ENCODE peak calls at places on chromosomes 7 and 10, in six cellular contexts. P, V, Z, F, J and O are unnamed samples.

GRCh38 chr7:95690367-95690947 is 81.9 kb upstream of the DYNC1I1 start:
- DNase-seq in P (peak), V (peak), Z (peak), F (no peak), J (peak), O (peak)

GRCh38 chr7:89837515-89837914 is 316.8 kb upstream of the STEAP1 start:
- DNase-seq in P (no peak), V (peak), Z (no peak), F (no peak), J (peak), O (no peak)

GRCh38 chr10:555682-556350 is 133.7 kb downstream of the DIP2C start:
- DNase-seq in P (no peak), V (no peak), Z (no peak), F (no peak), J (no peak), O (no peak)

GRCh38 chr7:4904346-4904745 is 20.8 kb upstream of the RADIL start:
- DNase-seq in P (no peak), V (no peak), Z (no peak), F (no peak), J (no peak), O (no peak)

GRCh38 chr10:62727935-62728334 is 76.6 kb upstream of the ADO start:
- DNase-seq in P (no peak), V (no peak), Z (no peak), F (no peak), J (no peak), O (no peak)

GRCh38 chr7:159061674-159062212 is 82.9 kb downstream of the VIPR2 start:
- DNase-seq in P (no peak), V (peak), Z (peak), F (peak), J (no peak), O (no peak)

GRCh38 chr7:71334541-71334940 is 202.6 kb downstream of the GALNT17 start:
- DNase-seq in P (no peak), V (no peak), Z (no peak), F (no peak), J (no peak), O (no peak)

GRCh38 chr10:22805304-22805703 is 90.9 kb upstream of the PIP4K2A start:
- DNase-seq in P (peak), V (peak), Z (no peak), F (no peak), J (no peak), O (peak)

GRCh38 chr7:136194843-136195242 is 217.7 kb upstream of the MTPN start:
- DNase-seq in P (no peak), V (no peak), Z (no peak), F (no peak), J (no peak), O (no peak)

GRCh38 chr7:100568936-100569844 is 4.5 kb downstream of the SAP25 start:
- DNase-seq in P (no peak), V (peak), Z (peak), F (peak), J (peak), O (peak)

GRCh38 chr7:140390466-140391190 is 7.7 kb downstream of the SLC37A3 start:
- DNase-seq in P (peak), V (no peak), Z (no peak), F (peak), J (no peak), O (peak)

GRCh38 chr10:103616705-103617361 is 123.3 kb downstream of the NEURL1 start:
- DNase-seq in P (peak), V (no peak), Z (no peak), F (no peak), J (no peak), O (peak)

GRCh38 chr10:96560970-96561887 is 25.6 kb downstream of the TM9SF3 start:
- DNase-seq in P (peak), V (no peak), Z (no peak), F (no peak), J (no peak), O (no peak)

GRCh38 chr10:127881262-127881661 is 11.5 kb downstream of the CLRN3 start:
- DNase-seq in P (no peak), V (no peak), Z (no peak), F (peak), J (no peak), O (no peak)

GRCh38 chr7:67484244-67484751 is 487.7 kb downstream of the TYW1 start:
- DNase-seq in P (peak), V (peak), Z (peak), F (peak), J (peak), O (peak)

GRCh38 chr7:157547611-157548010 is 210.8 kb downstream of the DNAJB6 start:
- DNase-seq in P (no peak), V (no peak), Z (no peak), F (no peak), J (no peak), O (no peak)

GRCh38 chr7:158864833-158865232 is 8.5 kb downstream of the DYNC2I1 start:
- DNase-seq in P (no peak), V (no peak), Z (no peak), F (no peak), J (no peak), O (no peak)

GRCh38 chr10:66176772-66177171 is 749.1 kb upstream of the LRRTM3 start:
- DNase-seq in P (peak), V (no peak), Z (no peak), F (no peak), J (no peak), O (peak)

GRCh38 chr10:114709966-114710365 is 51.9 kb upstream of the ABLIM1 start:
- DNase-seq in P (peak), V (no peak), Z (no peak), F (no peak), J (no peak), O (no peak)

GRCh38 chr10:79143879-79144278 is 75.1 kb downstream of the ZMIZ1 start:
- DNase-seq in P (no peak), V (no peak), Z (no peak), F (no peak), J (no peak), O (no peak)

GRCh38 chr10:98269435-98269912 is 1.5 kb upstream of the LOXL4 start:
- DNase-seq in P (peak), V (peak), Z (peak), F (no peak), J (no peak), O (peak)

GRCh38 chr10:58588673-58589265 is 76.1 kb downstream of the BICC1 start:
- DNase-seq in P (no peak), V (peak), Z (peak), F (peak), J (no peak), O (no peak)

GRCh38 chr10:72364239-72364777 is 9.6 kb upstream of the DNAJB12 start:
- DNase-seq in P (peak), V (peak), Z (peak), F (peak), J (peak), O (peak)

GRCh38 chr10:72367301-72367970 is 12.7 kb upstream of the DNAJB12 start:
- DNase-seq in P (peak), V (peak), Z (no peak), F (no peak), J (no peak), O (peak)

GRCh38 chr10:72370201-72370722 is 15.5 kb upstream of the DNAJB12 start:
- DNase-seq in P (no peak), V (peak), Z (no peak), F (no peak), J (no peak), O (no peak)

DNA sequence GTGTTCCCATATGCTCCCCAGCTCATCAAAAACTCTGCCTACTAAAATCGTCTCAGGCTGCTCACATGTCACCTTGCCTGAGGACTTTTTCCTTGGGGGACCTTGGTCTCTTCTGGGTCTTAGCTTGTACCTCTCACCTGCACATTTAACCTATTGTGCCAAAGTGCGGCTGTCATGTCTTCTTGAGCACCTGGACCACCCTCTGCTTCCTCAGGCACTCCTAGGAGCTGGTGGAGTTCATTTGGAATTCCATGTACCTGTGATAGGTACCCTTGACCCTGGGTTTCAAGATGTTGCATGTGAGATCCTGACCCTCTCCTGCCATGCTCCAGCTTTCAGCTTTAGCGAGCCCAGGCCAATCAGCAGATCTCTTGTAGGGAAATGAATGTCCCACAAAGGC is 10.4 kb upstream of the DNAJB12 start:
- DNase-seq in P (no peak), V (no peak), Z (no peak), F (no peak), J (no peak), O (no peak)
- H4K8ac ChIP-seq in P (peak), V (no peak), Z (no peak), F (no peak), J (no peak), O (peak)

GRCh38 chr10:52451817-52452216 is 137.7 kb downstream of the DKK1 start:
- DNase-seq in P (peak), V (no peak), Z (peak), F (no peak), J (no peak), O (peak)
- H3K4me3 ChIP-seq in P (no peak), V (no peak), Z (no peak), F (no peak), J (no peak), O (no peak)

DNA sequence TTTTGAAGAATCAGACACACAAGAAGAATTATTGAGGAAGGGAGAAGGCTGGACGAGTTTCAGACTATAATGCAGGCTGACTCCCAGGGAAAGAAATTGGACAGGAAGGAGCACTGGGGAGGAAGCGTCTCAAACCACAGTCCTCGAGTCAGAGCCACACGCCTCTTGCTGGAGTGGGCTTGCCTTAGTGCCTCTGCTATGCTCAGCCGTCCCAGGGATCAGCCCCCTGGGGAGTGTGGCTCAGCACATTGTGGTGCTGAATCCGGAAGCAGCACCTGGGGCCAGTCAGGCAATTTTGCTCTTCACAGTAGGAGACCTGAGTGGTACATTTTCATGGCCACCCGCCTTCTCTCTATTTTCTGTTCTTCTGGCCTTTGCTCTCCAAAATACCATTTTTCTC is 67.4 kb upstream of the SLC35G1 start:
- DNase-seq in P (no peak), V (peak), Z (no peak), F (no peak), J (no peak), O (peak)
- H3K27ac ChIP-seq in P (no peak), V (no peak), Z (no peak), F (no peak), J (no peak), O (peak)

DNA sequence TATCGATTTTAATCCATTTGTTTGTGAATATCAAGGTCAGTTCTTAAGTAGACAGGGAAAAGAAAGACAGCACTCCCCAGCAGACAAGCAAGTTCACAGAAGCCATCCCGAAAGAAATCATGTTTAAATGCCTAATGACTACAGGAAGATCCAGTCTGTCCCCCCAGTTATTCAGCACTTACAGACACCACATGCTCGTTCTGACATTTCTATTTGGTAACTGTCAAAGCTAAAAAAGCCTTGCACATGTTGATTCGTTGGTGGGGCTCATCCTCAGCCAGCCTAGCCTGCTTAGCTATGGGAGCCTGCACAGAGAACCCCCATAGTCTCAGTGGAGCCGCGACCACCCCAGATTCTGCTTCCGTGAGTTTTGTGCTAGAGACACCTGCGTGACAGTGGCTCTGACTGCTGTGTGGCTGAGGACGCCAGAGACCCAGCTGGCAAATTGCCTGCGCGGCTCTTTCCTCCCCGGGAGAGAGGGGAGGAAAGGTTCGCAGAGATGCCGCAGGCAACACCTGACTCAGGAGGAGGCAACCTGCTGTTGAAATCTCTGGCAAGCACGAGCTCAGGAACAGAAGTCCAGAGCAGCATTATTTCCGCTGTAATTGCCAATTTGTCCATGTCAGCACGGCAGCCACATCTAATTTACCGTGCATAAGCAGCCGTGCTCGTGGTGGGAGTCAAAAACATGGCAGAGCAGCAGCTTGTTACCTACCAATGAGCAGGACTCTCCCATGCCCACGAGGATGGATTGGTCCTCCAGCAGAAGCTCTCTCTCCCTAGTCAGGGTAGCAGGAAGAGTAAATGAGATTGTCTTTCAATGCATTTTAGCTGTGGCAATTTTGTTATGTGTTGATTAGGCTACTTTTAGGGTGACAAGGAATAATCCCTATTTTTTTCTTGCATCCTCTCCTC is 194.2 kb downstream of the GPAM start:
- DNase-seq in P (no peak), V (no peak), Z (peak), F (no peak), J (no peak), O (no peak)
- H4K8ac ChIP-seq in P (no peak), V (no peak), Z (no peak), F (no peak), J (no peak), O (no peak)

DNA sequence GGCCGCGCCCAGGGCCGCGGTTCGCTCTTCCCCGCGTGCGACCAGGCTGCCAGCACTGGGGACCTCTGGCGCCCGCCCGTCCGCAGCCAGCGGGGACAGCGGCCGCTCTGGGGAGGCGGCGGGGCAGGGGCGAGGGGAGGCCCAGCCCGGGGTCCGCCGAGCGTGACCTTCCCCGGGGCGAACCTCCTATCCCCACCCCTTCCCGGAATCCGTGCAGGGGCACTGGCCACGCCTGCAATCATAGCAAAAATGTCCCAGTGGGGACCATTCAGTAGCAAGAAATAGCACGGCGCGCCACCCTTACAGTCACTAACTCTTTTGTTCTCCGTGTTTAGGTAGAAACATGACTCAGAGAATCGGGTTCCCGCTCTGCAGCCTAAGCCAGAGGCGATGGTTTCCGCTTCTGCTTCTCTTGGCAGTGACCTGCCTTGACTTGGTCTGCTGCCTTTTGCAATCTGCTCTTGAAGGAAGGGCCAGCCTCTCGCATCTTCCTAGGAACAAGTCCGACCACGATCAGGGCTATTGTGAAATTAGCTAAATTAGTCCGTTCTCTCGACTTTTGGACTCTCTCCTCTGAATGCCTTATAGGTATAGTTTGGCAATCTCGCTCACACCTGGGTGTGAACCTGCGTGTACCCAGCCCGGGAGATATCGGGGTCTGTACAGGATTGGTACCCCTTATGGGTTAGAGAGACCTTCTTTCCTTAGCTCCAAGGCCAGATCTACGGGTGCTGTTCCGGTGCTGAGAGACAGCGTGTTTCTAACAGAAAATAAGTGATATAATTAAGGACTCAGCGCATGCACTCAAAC is 79.4 kb upstream of the ACBD5 start:
- DNase-seq in P (peak), V (no peak), Z (peak), F (no peak), J (no peak), O (peak)
- H3K4me3 ChIP-seq in P (no peak), V (no peak), Z (no peak), F (peak), J (no peak), O (no peak)

GRCh38 chr7:7565018-7565680 is 1.5 kb upstream of the MIOS start:
- DNase-seq in P (no peak), V (no peak), Z (no peak), F (no peak), J (no peak), O (no peak)
- H3K27ac ChIP-seq in P (no peak), V (no peak), Z (peak), F (no peak), J (no peak), O (no peak)